ENCODE peak calls at places on chromosomes 1 and 21, in seven cellular contexts. One of them, this sample, is unnamed.
A peak's percentile ranks its signal among the peaks of the same experiment; 100 is the strongest.

GRCh38 chr1:189131576-189131975 is 1346.1 kb downstream of the BRINP3 start:
- DNase-seq in H7: no peak
- DNase-seq in lower lobe of right lung: no peak
- DNase-seq in GM12864: no peak
- DNase-seq in NCI-H510A: no peak
- DNase-seq in LoVo: no peak
- DNase-seq in NCI-H748 treated with DMSO at 0.1 percent for 48 hours: no peak
- DNase-seq in this sample: no peak

GRCh38 chr21:42614811-42615342 is 38.5 kb upstream of the PDE9A start:
- DNase-seq in H7: peak; percentile 74
- DNase-seq in lower lobe of right lung: peak; percentile 67
- DNase-seq in GM12864: no peak
- DNase-seq in NCI-H510A: no peak
- DNase-seq in LoVo: peak; percentile 54
- DNase-seq in NCI-H748 treated with DMSO at 0.1 percent for 48 hours: no peak
- DNase-seq in this sample: no peak

GRCh38 chr1:199272690-199273089 is 633.9 kb downstream of the PTPRC start:
- DNase-seq in H7: no peak
- DNase-seq in lower lobe of right lung: peak; percentile 58
- DNase-seq in GM12864: no peak
- DNase-seq in NCI-H510A: no peak
- DNase-seq in LoVo: peak; percentile 59
- DNase-seq in NCI-H748 treated with DMSO at 0.1 percent for 48 hours: no peak
- DNase-seq in this sample: no peak

GRCh38 chr1:179807691-179808485 is 64.8 kb downstream of the FAM163A start:
- DNase-seq in H7: no peak
- DNase-seq in lower lobe of right lung: no peak
- DNase-seq in GM12864: no peak
- DNase-seq in NCI-H510A: no peak
- DNase-seq in LoVo: no peak
- DNase-seq in NCI-H748 treated with DMSO at 0.1 percent for 48 hours: no peak
- DNase-seq in this sample: no peak

GRCh38 chr1:245605480-245606156 is 450.8 kb downstream of the KIF26B start:
- DNase-seq in H7: no peak
- DNase-seq in lower lobe of right lung: no peak
- DNase-seq in GM12864: no peak
- DNase-seq in NCI-H510A: no peak
- DNase-seq in LoVo: no peak
- DNase-seq in NCI-H748 treated with DMSO at 0.1 percent for 48 hours: no peak
- DNase-seq in this sample: no peak

GRCh38 chr21:42389449-42389835 is 6.4 kb downstream of the TMPRSS3 start:
- DNase-seq in H7: peak; percentile 61
- DNase-seq in lower lobe of right lung: no peak
- DNase-seq in GM12864: no peak
- DNase-seq in NCI-H510A: peak; percentile 22
- DNase-seq in LoVo: peak; percentile 42
- DNase-seq in NCI-H748 treated with DMSO at 0.1 percent for 48 hours: peak; percentile 76
- DNase-seq in this sample: no peak

GRCh38 chr1:19081218-19081893 is 124.9 kb upstream of the IFFO2 start:
- DNase-seq in H7: no peak
- DNase-seq in lower lobe of right lung: no peak
- DNase-seq in GM12864: no peak
- DNase-seq in NCI-H510A: no peak
- DNase-seq in LoVo: peak; percentile 72
- DNase-seq in NCI-H748 treated with DMSO at 0.1 percent for 48 hours: no peak
- DNase-seq in this sample: no peak

GRCh38 chr1:68969430-68969829 is 472.5 kb upstream of the DEPDC1 start:
- DNase-seq in H7: no peak
- DNase-seq in lower lobe of right lung: no peak
- DNase-seq in GM12864: no peak
- DNase-seq in NCI-H510A: peak; percentile 36
- DNase-seq in LoVo: no peak
- DNase-seq in NCI-H748 treated with DMSO at 0.1 percent for 48 hours: no peak
- DNase-seq in this sample: no peak

GRCh38 chr1:85295006-85295431 is 18.6 kb upstream of the BCL10 start:
- DNase-seq in H7: no peak
- DNase-seq in lower lobe of right lung: no peak
- DNase-seq in GM12864: no peak
- DNase-seq in NCI-H510A: no peak
- DNase-seq in LoVo: peak; percentile 77
- DNase-seq in NCI-H748 treated with DMSO at 0.1 percent for 48 hours: no peak
- DNase-seq in this sample: no peak

GRCh38 chr1:96978431-96978830 is 256.8 kb downstream of the PTBP2 start:
- DNase-seq in H7: no peak
- DNase-seq in lower lobe of right lung: no peak
- DNase-seq in GM12864: no peak
- DNase-seq in NCI-H510A: no peak
- DNase-seq in LoVo: no peak
- DNase-seq in NCI-H748 treated with DMSO at 0.1 percent for 48 hours: no peak
- DNase-seq in this sample: no peak

GRCh38 chr1:115679141-115679611 is 37.4 kb downstream of the VANGL1 start:
- DNase-seq in H7: no peak
- DNase-seq in lower lobe of right lung: no peak
- DNase-seq in GM12864: no peak
- DNase-seq in NCI-H510A: no peak
- DNase-seq in LoVo: no peak
- DNase-seq in NCI-H748 treated with DMSO at 0.1 percent for 48 hours: no peak
- DNase-seq in this sample: no peak

GRCh38 chr1:219041141-219041540 is 132.5 kb upstream of the LYPLAL1 start:
- DNase-seq in H7: no peak
- DNase-seq in lower lobe of right lung: no peak
- DNase-seq in GM12864: no peak
- DNase-seq in NCI-H510A: no peak
- DNase-seq in LoVo: no peak
- DNase-seq in NCI-H748 treated with DMSO at 0.1 percent for 48 hours: no peak
- DNase-seq in this sample: no peak

GRCh38 chr1:40267767-40268187 is 9.7 kb downstream of the ZMPSTE24 start:
- DNase-seq in H7: no peak
- DNase-seq in lower lobe of right lung: no peak
- DNase-seq in GM12864: no peak
- DNase-seq in NCI-H510A: no peak
- DNase-seq in LoVo: no peak
- DNase-seq in NCI-H748 treated with DMSO at 0.1 percent for 48 hours: no peak
- DNase-seq in this sample: no peak

GRCh38 chr1:196951711-196952394 is 8.3 kb downstream of the CFHR2 start:
- DNase-seq in H7: no peak
- DNase-seq in lower lobe of right lung: no peak
- DNase-seq in GM12864: no peak
- DNase-seq in NCI-H510A: no peak
- DNase-seq in LoVo: no peak
- DNase-seq in NCI-H748 treated with DMSO at 0.1 percent for 48 hours: no peak
- DNase-seq in this sample: no peak

GRCh38 chr1:31944205-31945089 is 6.3 kb upstream of the PTP4A2 start:
- DNase-seq in H7: peak; percentile 95
- DNase-seq in lower lobe of right lung: peak; percentile 95
- DNase-seq in GM12864: peak; percentile 85
- DNase-seq in NCI-H510A: peak; percentile 31
- DNase-seq in LoVo: peak; percentile 88
- DNase-seq in NCI-H748 treated with DMSO at 0.1 percent for 48 hours: no peak
- DNase-seq in this sample: peak; percentile 98

GRCh38 chr21:45158491-45159423 is 84.4 kb downstream of the ADARB1 start:
- DNase-seq in H7: no peak
- DNase-seq in lower lobe of right lung: no peak
- DNase-seq in GM12864: no peak
- DNase-seq in NCI-H510A: no peak
- DNase-seq in LoVo: no peak
- DNase-seq in NCI-H748 treated with DMSO at 0.1 percent for 48 hours: no peak
- DNase-seq in this sample: peak; percentile 53

GRCh38 chr1:199522936-199523335 is 504.6 kb upstream of the NR5A2 start:
- DNase-seq in H7: no peak
- DNase-seq in lower lobe of right lung: no peak
- DNase-seq in GM12864: no peak
- DNase-seq in NCI-H510A: no peak
- DNase-seq in LoVo: no peak
- DNase-seq in NCI-H748 treated with DMSO at 0.1 percent for 48 hours: no peak
- DNase-seq in this sample: no peak

GRCh38 chr1:183164350-183164749 is 21.7 kb upstream of the LAMC2 start:
- DNase-seq in H7: peak; percentile 69
- DNase-seq in lower lobe of right lung: no peak
- DNase-seq in GM12864: no peak
- DNase-seq in NCI-H510A: no peak
- DNase-seq in LoVo: peak; percentile 82
- DNase-seq in NCI-H748 treated with DMSO at 0.1 percent for 48 hours: no peak
- DNase-seq in this sample: no peak

GRCh38 chr1:24454684-24455091 is 39.1 kb downstream of the NIPAL3 start:
- DNase-seq in H7: no peak
- DNase-seq in lower lobe of right lung: no peak
- DNase-seq in GM12864: no peak
- DNase-seq in NCI-H510A: no peak
- DNase-seq in LoVo: no peak
- DNase-seq in NCI-H748 treated with DMSO at 0.1 percent for 48 hours: no peak
- DNase-seq in this sample: no peak

GRCh38 chr1:180155202-180155682 is 573 bp downstream of the QSOX1 start:
- DNase-seq in H7: peak; percentile 77
- DNase-seq in lower lobe of right lung: no peak
- DNase-seq in GM12864: no peak
- DNase-seq in NCI-H510A: no peak
- DNase-seq in LoVo: peak; percentile 23
- DNase-seq in NCI-H748 treated with DMSO at 0.1 percent for 48 hours: no peak
- DNase-seq in this sample: no peak

GRCh38 chr21:43355196-43355924 is 71.6 kb downstream of the SIK1 start:
- DNase-seq in H7: no peak
- DNase-seq in lower lobe of right lung: no peak
- DNase-seq in GM12864: no peak
- DNase-seq in NCI-H510A: no peak
- DNase-seq in LoVo: no peak
- DNase-seq in NCI-H748 treated with DMSO at 0.1 percent for 48 hours: no peak
- DNase-seq in this sample: no peak

GRCh38 chr1:145855426-145855948 is 3.4 kb downstream of the PIAS3 start:
- DNase-seq in H7: no peak
- DNase-seq in lower lobe of right lung: no peak
- DNase-seq in GM12864: no peak
- DNase-seq in NCI-H510A: no peak
- DNase-seq in LoVo: no peak
- DNase-seq in NCI-H748 treated with DMSO at 0.1 percent for 48 hours: no peak
- DNase-seq in this sample: no peak

This sample was measured in esophagus muscularis mucosa.